ENCODE peak calls at places on chromosomes 7 and 10, in ten cellular contexts. One of them, this sample, is unnamed.

GRCh38 chr7:66500087-66500486 is 128.6 kb upstream of the KCTD7 start:
- DNase-seq in left lung: no peak
- DNase-seq in endothelial cell: no peak
- DNase-seq in GM06990: no peak
- DNase-seq in H9: no peak
- DNase-seq in A549: peak
- DNase-seq in neural progenitor cell: no peak
- DNase-seq in upper lobe of left lung: no peak
- DNase-seq in neural crest cell: no peak
- DNase-seq in foreskin fibroblast: peak
- DNase-seq in this sample: no peak

GRCh38 chr10:36362257-36362656 is 720.2 kb upstream of the FZD8 start:
- DNase-seq in left lung: no peak
- DNase-seq in endothelial cell: no peak
- DNase-seq in GM06990: no peak
- DNase-seq in H9: no peak
- DNase-seq in A549: no peak
- DNase-seq in neural progenitor cell: no peak
- DNase-seq in upper lobe of left lung: no peak
- DNase-seq in neural crest cell: no peak
- DNase-seq in foreskin fibroblast: no peak
- DNase-seq in this sample: no peak

GRCh38 chr10:103470755-103471653 is 8.0 kb downstream of the CALHM3 start:
- DNase-seq in left lung: peak
- DNase-seq in endothelial cell: no peak
- DNase-seq in GM06990: peak
- DNase-seq in H9: peak
- DNase-seq in A549: no peak
- DNase-seq in neural progenitor cell: no peak
- DNase-seq in upper lobe of left lung: no peak
- DNase-seq in neural crest cell: no peak
- DNase-seq in foreskin fibroblast: no peak
- DNase-seq in this sample: no peak

GRCh38 chr10:8054498-8055407 is at the start of gene GATA3:
- DNase-seq in left lung: no peak
- DNase-seq in endothelial cell: peak
- DNase-seq in GM06990: peak
- DNase-seq in H9: peak
- DNase-seq in A549: peak
- DNase-seq in neural progenitor cell: peak
- DNase-seq in upper lobe of left lung: peak
- DNase-seq in neural crest cell: no peak
- DNase-seq in foreskin fibroblast: no peak
- DNase-seq in this sample: no peak

GRCh38 chr10:127346604-127347003 is 150.2 kb upstream of the INSYN2A start:
- DNase-seq in left lung: no peak
- DNase-seq in endothelial cell: no peak
- DNase-seq in GM06990: peak
- DNase-seq in H9: no peak
- DNase-seq in A549: no peak
- DNase-seq in neural progenitor cell: no peak
- DNase-seq in upper lobe of left lung: no peak
- DNase-seq in neural crest cell: no peak
- DNase-seq in foreskin fibroblast: no peak
- DNase-seq in this sample: no peak

GRCh38 chr10:59372543-59372942 is 10.2 kb upstream of the FAM13C start:
- DNase-seq in left lung: no peak
- DNase-seq in endothelial cell: no peak
- DNase-seq in GM06990: no peak
- DNase-seq in H9: no peak
- DNase-seq in A549: no peak
- DNase-seq in neural progenitor cell: no peak
- DNase-seq in upper lobe of left lung: no peak
- DNase-seq in neural crest cell: no peak
- DNase-seq in foreskin fibroblast: no peak
- DNase-seq in this sample: no peak

GRCh38 chr7:121515181-121515580 is 119.1 kb upstream of the FAM3C start:
- DNase-seq in left lung: no peak
- DNase-seq in endothelial cell: no peak
- DNase-seq in GM06990: no peak
- DNase-seq in H9: no peak
- DNase-seq in A549: no peak
- DNase-seq in neural progenitor cell: no peak
- DNase-seq in upper lobe of left lung: no peak
- DNase-seq in neural crest cell: no peak
- DNase-seq in foreskin fibroblast: no peak
- DNase-seq in this sample: no peak

GRCh38 chr10:88342733-88343310 is 240.3 kb downstream of the RNLS start:
- DNase-seq in left lung: no peak
- DNase-seq in endothelial cell: no peak
- DNase-seq in GM06990: no peak
- DNase-seq in H9: no peak
- DNase-seq in A549: no peak
- DNase-seq in neural progenitor cell: no peak
- DNase-seq in upper lobe of left lung: no peak
- DNase-seq in neural crest cell: no peak
- DNase-seq in foreskin fibroblast: no peak
- DNase-seq in this sample: no peak

GRCh38 chr10:137606-138005 is 2.4 kb downstream of the ZMYND11 start:
- DNase-seq in left lung: no peak
- DNase-seq in endothelial cell: no peak
- DNase-seq in GM06990: no peak
- DNase-seq in H9: no peak
- DNase-seq in A549: no peak
- DNase-seq in neural progenitor cell: no peak
- DNase-seq in upper lobe of left lung: no peak
- DNase-seq in neural crest cell: no peak
- DNase-seq in foreskin fibroblast: peak
- DNase-seq in this sample: no peak

GRCh38 chr7:104643587-104644217 is 315.3 kb downstream of the LHFPL3 start:
- DNase-seq in left lung: no peak
- DNase-seq in endothelial cell: peak
- DNase-seq in GM06990: no peak
- DNase-seq in H9: peak
- DNase-seq in A549: peak
- DNase-seq in neural progenitor cell: peak
- DNase-seq in upper lobe of left lung: no peak
- DNase-seq in neural crest cell: peak
- DNase-seq in foreskin fibroblast: no peak
- DNase-seq in this sample: no peak

GRCh38 chr7:49174396-49174795 is 250.0 kb downstream of the CDC14C start:
- DNase-seq in left lung: no peak
- DNase-seq in endothelial cell: no peak
- DNase-seq in GM06990: no peak
- DNase-seq in H9: no peak
- DNase-seq in A549: no peak
- DNase-seq in neural progenitor cell: no peak
- DNase-seq in upper lobe of left lung: no peak
- DNase-seq in neural crest cell: no peak
- DNase-seq in foreskin fibroblast: no peak
- DNase-seq in this sample: no peak

GRCh38 chr7:20220824-20221547 is 3.8 kb upstream of the MACC1 start:
- DNase-seq in left lung: no peak
- DNase-seq in endothelial cell: no peak
- DNase-seq in GM06990: peak
- DNase-seq in H9: no peak
- DNase-seq in A549: no peak
- DNase-seq in neural progenitor cell: no peak
- DNase-seq in upper lobe of left lung: no peak
- DNase-seq in neural crest cell: no peak
- DNase-seq in foreskin fibroblast: peak
- DNase-seq in this sample: no peak

GRCh38 chr7:42493436-42494198 is 256.6 kb upstream of the GLI3 start:
- DNase-seq in left lung: peak
- DNase-seq in endothelial cell: peak
- DNase-seq in GM06990: no peak
- DNase-seq in H9: peak
- DNase-seq in A549: peak
- DNase-seq in neural progenitor cell: peak
- DNase-seq in upper lobe of left lung: peak
- DNase-seq in neural crest cell: peak
- DNase-seq in foreskin fibroblast: peak
- DNase-seq in this sample: peak

GRCh38 chr7:2519119-2519930 is at the start of gene LFNG:
- DNase-seq in left lung: peak
- DNase-seq in endothelial cell: peak
- DNase-seq in GM06990: peak
- DNase-seq in H9: peak
- DNase-seq in A549: peak
- DNase-seq in neural progenitor cell: peak
- DNase-seq in upper lobe of left lung: peak
- DNase-seq in neural crest cell: peak
- DNase-seq in foreskin fibroblast: peak
- DNase-seq in this sample: peak

GRCh38 chr10:6037975-6038624 is 24.1 kb downstream of the IL2RA start:
- DNase-seq in left lung: no peak
- DNase-seq in endothelial cell: no peak
- DNase-seq in GM06990: no peak
- DNase-seq in H9: no peak
- DNase-seq in A549: no peak
- DNase-seq in neural progenitor cell: no peak
- DNase-seq in upper lobe of left lung: no peak
- DNase-seq in neural crest cell: no peak
- DNase-seq in foreskin fibroblast: no peak
- DNase-seq in this sample: no peak

GRCh38 chr7:40194743-40195142 is 59.9 kb downstream of the SUGCT start:
- DNase-seq in left lung: no peak
- DNase-seq in endothelial cell: no peak
- DNase-seq in GM06990: no peak
- DNase-seq in H9: no peak
- DNase-seq in A549: no peak
- DNase-seq in neural progenitor cell: no peak
- DNase-seq in upper lobe of left lung: no peak
- DNase-seq in neural crest cell: no peak
- DNase-seq in foreskin fibroblast: peak
- DNase-seq in this sample: no peak

DNA sequence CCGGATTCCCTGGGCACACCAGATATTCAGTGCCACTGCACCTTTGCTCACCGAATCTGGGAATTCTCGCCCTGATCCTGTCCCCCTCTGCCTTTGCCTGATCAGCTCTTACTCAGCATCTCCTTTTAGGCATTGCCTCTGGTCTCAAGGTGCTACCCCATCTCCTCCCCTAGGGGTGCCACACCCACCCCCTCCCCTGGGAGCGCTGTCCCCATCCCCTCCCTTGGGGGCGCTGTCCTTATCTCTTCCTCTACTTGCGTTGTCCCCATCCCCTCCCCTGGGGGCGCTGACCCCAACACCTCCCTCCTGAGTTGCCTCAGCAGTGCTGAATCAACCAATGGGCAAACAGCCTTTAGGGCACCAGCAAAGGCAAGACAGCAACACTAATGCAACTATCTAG is 686.9 kb upstream of the FOXK1 start:
- DNase-seq in left lung: no peak
- DNase-seq in endothelial cell: no peak
- DNase-seq in GM06990: no peak
- DNase-seq in H9: peak
- DNase-seq in A549: peak
- DNase-seq in neural progenitor cell: peak
- DNase-seq in upper lobe of left lung: no peak
- DNase-seq in neural crest cell: no peak
- DNase-seq in foreskin fibroblast: no peak
- DNase-seq in this sample: no peak
- TF ChIP-seq CTCF in left lung: no peak
- TF ChIP-seq CTCF in endothelial cell: peak
- TF ChIP-seq CTCF in GM06990: no peak
- TF ChIP-seq CTCF in H9: peak
- TF ChIP-seq CTCF in A549: no peak
- TF ChIP-seq CTCF in neural progenitor cell: peak
- TF ChIP-seq CTCF in upper lobe of left lung: no peak
- TF ChIP-seq CTCF in neural crest cell: peak
- TF ChIP-seq CTCF in foreskin fibroblast: no peak
- TF ChIP-seq CTCF in this sample: peak

DNA sequence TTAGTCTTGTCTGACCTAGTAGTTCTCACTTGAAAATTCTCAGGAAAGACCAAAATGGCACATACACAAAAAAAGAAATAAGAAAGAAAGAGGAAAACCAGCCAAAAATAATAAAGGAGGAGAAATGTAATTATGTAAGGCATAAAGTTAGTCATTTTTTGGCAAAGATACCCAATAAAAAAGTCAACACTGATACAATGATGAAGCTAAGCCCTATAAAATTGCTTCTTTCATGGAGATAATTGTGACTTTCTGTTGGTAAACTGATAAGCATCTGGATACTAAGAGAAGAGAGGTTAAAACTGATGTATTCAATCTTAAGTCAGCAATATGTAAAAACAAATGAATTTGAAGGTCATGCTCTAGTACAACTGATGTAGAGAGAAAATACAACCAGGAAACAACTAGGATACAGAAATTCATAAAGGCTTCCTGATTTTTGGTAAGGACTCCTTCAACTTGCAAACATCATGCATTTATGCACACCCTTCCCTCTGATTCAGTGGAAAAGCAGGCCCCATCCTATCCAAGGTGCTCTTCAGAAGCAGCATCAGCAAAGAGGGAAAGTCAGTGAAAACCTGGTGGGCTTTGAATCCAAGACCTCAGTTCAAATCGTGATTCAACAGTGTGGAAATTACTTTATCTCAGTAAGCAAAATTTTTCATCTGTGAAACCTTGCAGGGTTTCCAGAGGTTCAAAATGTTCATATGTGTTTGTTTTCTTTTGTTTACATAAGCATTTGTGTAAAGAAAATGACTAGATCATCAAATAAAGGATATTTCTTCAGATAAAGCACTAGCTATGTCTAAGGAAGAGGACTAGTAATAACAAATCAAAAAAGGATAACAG is 32.6 kb downstream of the IMMP2L start:
- DNase-seq in left lung: no peak
- DNase-seq in endothelial cell: no peak
- DNase-seq in GM06990: no peak
- DNase-seq in H9: no peak
- DNase-seq in A549: peak
- DNase-seq in neural progenitor cell: no peak
- DNase-seq in upper lobe of left lung: no peak
- DNase-seq in neural crest cell: no peak
- DNase-seq in foreskin fibroblast: no peak
- DNase-seq in this sample: no peak
- TF ChIP-seq CTCF in left lung: no peak
- TF ChIP-seq CTCF in endothelial cell: no peak
- TF ChIP-seq CTCF in GM06990: no peak
- TF ChIP-seq CTCF in H9: no peak
- TF ChIP-seq CTCF in A549: no peak
- TF ChIP-seq CTCF in neural progenitor cell: no peak
- TF ChIP-seq CTCF in upper lobe of left lung: no peak
- TF ChIP-seq CTCF in neural crest cell: no peak
- TF ChIP-seq CTCF in foreskin fibroblast: no peak
- TF ChIP-seq CTCF in this sample: no peak

GRCh38 chr7:54477083-54477482 is 65.1 kb upstream of the VSTM2A start:
- DNase-seq in left lung: no peak
- DNase-seq in endothelial cell: no peak
- DNase-seq in GM06990: no peak
- DNase-seq in H9: no peak
- DNase-seq in A549: peak
- DNase-seq in neural progenitor cell: no peak
- DNase-seq in upper lobe of left lung: no peak
- DNase-seq in neural crest cell: no peak
- DNase-seq in foreskin fibroblast: no peak
- DNase-seq in this sample: no peak
- TF ChIP-seq CTCF in left lung: no peak
- TF ChIP-seq CTCF in endothelial cell: peak
- TF ChIP-seq CTCF in GM06990: no peak
- TF ChIP-seq CTCF in H9: peak
- TF ChIP-seq CTCF in A549: no peak
- TF ChIP-seq CTCF in neural progenitor cell: peak
- TF ChIP-seq CTCF in upper lobe of left lung: no peak
- TF ChIP-seq CTCF in neural crest cell: peak
- TF ChIP-seq CTCF in foreskin fibroblast: no peak
- TF ChIP-seq CTCF in this sample: no peak

GRCh38 chr10:93485690-93486089 is 3.6 kb upstream of the MYOF start:
- DNase-seq in left lung: no peak
- DNase-seq in endothelial cell: no peak
- DNase-seq in GM06990: no peak
- DNase-seq in H9: no peak
- DNase-seq in A549: no peak
- DNase-seq in neural progenitor cell: no peak
- DNase-seq in upper lobe of left lung: no peak
- DNase-seq in neural crest cell: no peak
- DNase-seq in foreskin fibroblast: no peak
- DNase-seq in this sample: no peak
- TF ChIP-seq CTCF in left lung: no peak
- TF ChIP-seq CTCF in endothelial cell: no peak
- TF ChIP-seq CTCF in GM06990: peak
- TF ChIP-seq CTCF in H9: peak
- TF ChIP-seq CTCF in A549: peak
- TF ChIP-seq CTCF in neural progenitor cell: no peak
- TF ChIP-seq CTCF in upper lobe of left lung: no peak
- TF ChIP-seq CTCF in neural crest cell: no peak
- TF ChIP-seq CTCF in foreskin fibroblast: no peak
- TF ChIP-seq CTCF in this sample: peak